ENCODE peak calls at places on chromosome 17, in four cellular contexts. One of them, this sample, is unnamed.

GRCh38 chr17:30225112-30225511 is 10.4 kb downstream of the SLC6A4 start:
- DNase-seq in fibroblast of lung: no peak
- DNase-seq in neural progenitor cell: no peak
- DNase-seq in GM23338: no peak
- DNase-seq in this sample: no peak

GRCh38 chr17:9291912-9292562 is 270.7 kb downstream of the NTN1 start:
- DNase-seq in neural progenitor cell: peak
- DNase-seq in GM23338: peak
- DNase-seq in fibroblast of lung: peak
- DNase-seq in this sample: peak

GRCh38 chr17:40356906-40357861 is 7.4 kb downstream of the GJD3 start:
- DNase-seq in neural progenitor cell: no peak
- DNase-seq in GM23338: no peak
- DNase-seq in fibroblast of lung: no peak
- DNase-seq in this sample: no peak

GRCh38 chr17:62935481-62935880 is 30.6 kb upstream of the TANC2 start:
- DNase-seq in GM23338: no peak
- DNase-seq in neural progenitor cell: no peak
- DNase-seq in fibroblast of lung: no peak
- DNase-seq in this sample: no peak

GRCh38 chr17:80248894-80249710 is 11.6 kb upstream of the RNF213 start:
- DNase-seq in GM23338: no peak
- DNase-seq in neural progenitor cell: no peak
- DNase-seq in fibroblast of lung: no peak
- DNase-seq in this sample: no peak

GRCh38 chr17:27457731-27458523 is 1.7 kb downstream of the KSR1 start:
- DNase-seq in fibroblast of lung: no peak
- DNase-seq in GM23338: peak
- DNase-seq in neural progenitor cell: peak
- DNase-seq in this sample: peak

GRCh38 chr17:30334421-30334820 is 564 bp upstream of the TMIGD1 start:
- DNase-seq in neural progenitor cell: no peak
- DNase-seq in fibroblast of lung: no peak
- DNase-seq in GM23338: no peak
- DNase-seq in this sample: no peak

GRCh38 chr17:39014044-39014794 is 47.0 kb upstream of the FBXO47 start:
- DNase-seq in neural progenitor cell: no peak
- DNase-seq in GM23338: no peak
- DNase-seq in fibroblast of lung: peak
- DNase-seq in this sample: peak

GRCh38 chr17:27315322-27315721 is 21.4 kb downstream of the WSB1 start:
- DNase-seq in fibroblast of lung: peak
- DNase-seq in GM23338: no peak
- DNase-seq in neural progenitor cell: no peak
- DNase-seq in this sample: peak

GRCh38 chr17:17843096-17843495 is 6.3 kb upstream of the SREBF1 start:
- DNase-seq in fibroblast of lung: no peak
- DNase-seq in neural progenitor cell: no peak
- DNase-seq in GM23338: no peak
- DNase-seq in this sample: no peak

GRCh38 chr17:50128441-50129302 is 1.3 kb downstream of the SAMD14 start:
- DNase-seq in GM23338: peak
- DNase-seq in neural progenitor cell: peak
- DNase-seq in fibroblast of lung: no peak
- DNase-seq in this sample: peak

GRCh38 chr17:37546242-37546641 is 56.6 kb downstream of the DUSP14 start:
- DNase-seq in fibroblast of lung: no peak
- DNase-seq in GM23338: no peak
- DNase-seq in neural progenitor cell: no peak
- DNase-seq in this sample: no peak

GRCh38 chr17:15398291-15398690 is 56.9 kb upstream of the TEKT3 start:
- DNase-seq in fibroblast of lung: peak
- DNase-seq in GM23338: no peak
- DNase-seq in neural progenitor cell: no peak
- DNase-seq in this sample: peak

GRCh38 chr17:31431795-31432658 is 40.6 kb downstream of the RAB11FIP4 start:
- DNase-seq in fibroblast of lung: no peak
- DNase-seq in neural progenitor cell: peak
- DNase-seq in GM23338: no peak
- DNase-seq in this sample: no peak

GRCh38 chr17:71409137-71409536 is 711.7 kb upstream of the SOX9 start:
- DNase-seq in fibroblast of lung: no peak
- DNase-seq in neural progenitor cell: no peak
- DNase-seq in GM23338: no peak
- DNase-seq in this sample: no peak

GRCh38 chr17:9244066-9245052 is 223.0 kb downstream of the NTN1 start:
- DNase-seq in neural progenitor cell: no peak
- DNase-seq in GM23338: no peak
- DNase-seq in fibroblast of lung: no peak
- DNase-seq in this sample: peak

GRCh38 chr17:54899721-54900456 is 763 bp upstream of the TOM1L1 start:
- DNase-seq in neural progenitor cell: peak
- DNase-seq in fibroblast of lung: no peak
- DNase-seq in GM23338: peak
- DNase-seq in this sample: no peak

GRCh38 chr17:74394977-74395376 is 27.7 kb downstream of the GPR142 start:
- DNase-seq in fibroblast of lung: no peak
- DNase-seq in neural progenitor cell: no peak
- DNase-seq in GM23338: no peak
- DNase-seq in this sample: no peak

GRCh38 chr17:78032166-78032565 is 73.7 kb downstream of the TNRC6C start:
- DNase-seq in neural progenitor cell: no peak
- DNase-seq in fibroblast of lung: peak
- DNase-seq in GM23338: no peak
- DNase-seq in this sample: peak

GRCh38 chr17:50613007-50613406 is 21.7 kb upstream of the ABCC3 start:
- DNase-seq in fibroblast of lung: no peak
- DNase-seq in GM23338: no peak
- DNase-seq in neural progenitor cell: no peak
- DNase-seq in this sample: peak

GRCh38 chr17:63116967-63117366 is 150.9 kb downstream of the TANC2 start:
- DNase-seq in GM23338: peak
- DNase-seq in fibroblast of lung: peak
- DNase-seq in neural progenitor cell: peak
- DNase-seq in this sample: peak

GRCh38 chr17:38451030-38451839 is 23.0 kb downstream of the ARHGAP23 start:
- DNase-seq in fibroblast of lung: peak
- DNase-seq in neural progenitor cell: peak
- DNase-seq in GM23338: peak
- DNase-seq in this sample: peak

GRCh38 chr17:43573579-43574321 is 27.6 kb upstream of the ETV4 start:
- DNase-seq in neural progenitor cell: no peak
- DNase-seq in fibroblast of lung: no peak
- DNase-seq in GM23338: no peak
- DNase-seq in this sample: no peak

GRCh38 chr17:44759916-44760243 is 1.1 kb downstream of the ADAM11 start:
- DNase-seq in fibroblast of lung: no peak
- DNase-seq in neural progenitor cell: no peak
- DNase-seq in GM23338: no peak
- DNase-seq in this sample: no peak

GRCh38 chr17:44757918-44758413 is 822 bp upstream of the ADAM11 start:
- DNase-seq in neural progenitor cell: no peak
- DNase-seq in fibroblast of lung: no peak
- DNase-seq in GM23338: no peak
- DNase-seq in this sample: no peak

GRCh38 chr17:44760474-44761308 is 1.9 kb downstream of the ADAM11 start:
- DNase-seq in neural progenitor cell: no peak
- DNase-seq in GM23338: no peak
- DNase-seq in fibroblast of lung: no peak
- DNase-seq in this sample: no peak

GRCh38 chr17:44758414-44759095 is at the start of gene ADAM11:
- DNase-seq in GM23338: peak
- DNase-seq in neural progenitor cell: peak
- DNase-seq in fibroblast of lung: no peak
- DNase-seq in this sample: peak

GRCh38 chr17:44759096-44759915 is 518 bp downstream of the ADAM11 start:
- DNase-seq in GM23338: no peak
- DNase-seq in fibroblast of lung: no peak
- DNase-seq in neural progenitor cell: peak
- DNase-seq in this sample: peak
- TF ChIP-seq EZH2 in GM23338: peak
- TF ChIP-seq EZH2 in fibroblast of lung: no peak
- TF ChIP-seq EZH2 in neural progenitor cell: no peak
- TF ChIP-seq EZH2 in this sample: no peak

DNA sequence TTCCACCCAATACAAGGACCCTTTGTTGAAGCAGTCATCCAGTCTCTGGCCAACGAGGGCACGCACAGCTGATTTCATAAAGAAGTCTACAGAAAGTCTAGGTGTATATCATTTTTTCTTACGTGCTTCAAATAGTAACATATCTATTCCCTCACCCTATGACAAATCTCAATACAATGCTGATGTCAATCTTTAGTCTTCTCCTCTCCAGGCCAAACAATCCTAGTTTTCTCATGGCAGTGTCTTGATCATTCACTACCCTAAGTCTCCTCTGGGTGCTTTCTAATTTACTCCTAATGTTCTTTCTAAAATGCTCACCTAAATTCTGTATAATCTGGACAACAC is 92.6 kb downstream of the CACNG1 start:
- DNase-seq in fibroblast of lung: peak
- DNase-seq in neural progenitor cell: no peak
- DNase-seq in GM23338: no peak
- DNase-seq in this sample: peak
- H2AFZ ChIP-seq in fibroblast of lung: no peak
- H2AFZ ChIP-seq in neural progenitor cell: no peak
- H2AFZ ChIP-seq in GM23338: no peak
- H2AFZ ChIP-seq in this sample: no peak

GRCh38 chr17:1149869-1150268 is 29.9 kb downstream of the ABR start:
- DNase-seq in neural progenitor cell: no peak
- DNase-seq in GM23338: no peak
- DNase-seq in fibroblast of lung: no peak
- DNase-seq in this sample: no peak

GRCh38 chr17:1156864-1157263 is 22.9 kb downstream of the ABR start:
- DNase-seq in GM23338: no peak
- DNase-seq in fibroblast of lung: peak
- DNase-seq in neural progenitor cell: no peak
- DNase-seq in this sample: no peak

GRCh38 chr17:1150863-1151685 is 28.7 kb downstream of the ABR start:
- DNase-seq in neural progenitor cell: no peak
- DNase-seq in GM23338: no peak
- DNase-seq in fibroblast of lung: peak
- DNase-seq in this sample: no peak

GRCh38 chr17:1154704-1155103 is 25.1 kb downstream of the ABR start:
- DNase-seq in fibroblast of lung: no peak
- DNase-seq in neural progenitor cell: no peak
- DNase-seq in GM23338: no peak
- DNase-seq in this sample: no peak

DNA sequence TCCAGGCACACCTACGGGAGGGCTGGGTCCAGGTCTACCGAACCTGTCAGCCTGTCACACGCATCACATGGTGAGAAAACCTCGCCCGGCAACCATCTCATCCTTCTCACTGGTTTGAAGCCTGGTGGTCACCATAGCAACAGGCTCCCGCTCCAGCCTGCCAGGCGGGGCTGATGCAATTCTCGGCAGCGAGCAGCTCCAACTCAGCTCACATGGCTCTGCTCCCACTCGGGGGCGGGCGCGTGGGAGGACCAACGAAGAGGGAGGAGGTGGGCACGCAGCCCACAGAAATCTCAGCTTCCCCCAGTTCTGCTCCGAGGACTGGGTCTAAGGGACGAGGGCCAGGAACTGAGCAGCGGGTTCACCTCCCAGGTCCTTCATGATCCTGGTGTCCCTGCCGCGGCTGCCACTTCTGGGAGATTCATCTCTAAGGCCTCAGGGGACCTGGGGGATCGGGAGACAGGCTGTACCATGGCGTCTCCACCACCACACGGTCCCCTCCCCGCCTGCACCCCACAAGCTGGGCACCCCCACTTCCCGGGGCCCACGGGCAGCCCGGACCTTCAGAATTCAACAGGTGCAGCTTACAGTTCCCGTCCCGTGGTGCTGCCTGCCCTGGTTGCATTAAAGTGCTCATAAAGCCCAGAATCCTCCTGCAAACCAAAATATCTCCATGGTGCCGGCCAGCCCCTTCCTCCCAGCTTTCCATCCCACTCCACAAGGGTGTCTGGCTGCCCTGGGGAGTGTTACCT is 25.8 kb downstream of the ABR start:
- DNase-seq in GM23338: peak
- DNase-seq in fibroblast of lung: peak
- DNase-seq in neural progenitor cell: peak
- DNase-seq in this sample: peak
- TF ChIP-seq EZH2 in GM23338: no peak
- TF ChIP-seq EZH2 in fibroblast of lung: no peak
- TF ChIP-seq EZH2 in neural progenitor cell: no peak
- TF ChIP-seq EZH2 in this sample: no peak

DNA sequence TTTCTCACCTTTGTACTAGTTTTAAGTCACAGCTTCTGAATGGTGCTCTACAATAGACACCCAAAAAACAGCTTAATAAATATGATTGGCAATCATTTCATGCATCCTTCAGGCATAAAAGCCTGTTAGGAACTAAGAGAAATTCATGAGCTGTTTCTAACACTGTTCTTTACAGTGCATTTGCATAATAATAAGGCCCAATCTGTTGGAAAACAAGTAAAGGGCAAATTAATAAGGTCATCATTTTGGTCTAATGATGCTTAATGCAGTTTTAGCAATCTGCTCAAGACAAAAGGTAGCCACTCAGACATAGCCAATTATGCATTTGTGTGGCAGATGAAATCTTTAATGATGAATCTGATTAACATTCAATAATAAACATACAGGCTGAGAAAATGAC is 55.5 kb upstream of the NACA2 start:
- DNase-seq in GM23338: no peak
- DNase-seq in fibroblast of lung: no peak
- DNase-seq in neural progenitor cell: no peak
- DNase-seq in this sample: no peak
- H2AFZ ChIP-seq in GM23338: no peak
- H2AFZ ChIP-seq in fibroblast of lung: no peak
- H2AFZ ChIP-seq in neural progenitor cell: peak
- H2AFZ ChIP-seq in this sample: peak

GRCh38 chr17:28718990-28719433 is 773 bp upstream of the RPL23A start:
- DNase-seq in neural progenitor cell: no peak
- DNase-seq in GM23338: no peak
- DNase-seq in fibroblast of lung: no peak
- DNase-seq in this sample: no peak

GRCh38 chr17:28717578-28718316 is at the start of gene RAB34:
- DNase-seq in neural progenitor cell: peak
- DNase-seq in fibroblast of lung: peak
- DNase-seq in GM23338: peak
- DNase-seq in this sample: peak

GRCh38 chr17:28720247-28720996 is 637 bp downstream of the RPL23A start:
- DNase-seq in GM23338: no peak
- DNase-seq in neural progenitor cell: no peak
- DNase-seq in fibroblast of lung: no peak
- DNase-seq in this sample: peak

GRCh38 chr17:28716740-28717577 is 709 bp downstream of the RAB34 start:
- DNase-seq in fibroblast of lung: peak
- DNase-seq in GM23338: peak
- DNase-seq in neural progenitor cell: peak
- DNase-seq in this sample: peak

GRCh38 chr17:28718317-28718672 is 627 bp upstream of the RAB34 start:
- DNase-seq in GM23338: peak
- DNase-seq in fibroblast of lung: no peak
- DNase-seq in neural progenitor cell: peak
- DNase-seq in this sample: no peak
- TF ChIP-seq EZH2 in GM23338: no peak
- TF ChIP-seq EZH2 in fibroblast of lung: no peak
- TF ChIP-seq EZH2 in neural progenitor cell: no peak
- TF ChIP-seq EZH2 in this sample: no peak

GRCh38 chr17:48612854-48613691 is 2.0 kb downstream of the HOXB8 start:
- DNase-seq in fibroblast of lung: peak
- DNase-seq in neural progenitor cell: peak
- DNase-seq in GM23338: peak
- DNase-seq in this sample: peak
- H2AFZ ChIP-seq in fibroblast of lung: peak
- H2AFZ ChIP-seq in neural progenitor cell: no peak
- H2AFZ ChIP-seq in GM23338: no peak
- H2AFZ ChIP-seq in this sample: peak

This sample was measured in GM23248.